ENCODE peak calls at places on chromosomes 6 and 20, in nine cellular contexts. I, U, S, R, J, T, M, X and P are unnamed samples.
A peak's percentile ranks its signal among the peaks of the same experiment; 100 is the strongest.

GRCh38 chr6:127341471-127342202 is 1.8 kb downstream of the ECHDC1 start:
- DNase-seq in I (no peak), U (peak; percentile 21), S (no peak), R (no peak), J (no peak), T (no peak), M (no peak), X (no peak), P (no peak)

GRCh38 chr6:140711019-140711613 is 1336.7 kb upstream of the CITED2 start:
- DNase-seq in I (no peak), U (peak; percentile 72), S (no peak), R (no peak), J (no peak), T (no peak), M (no peak), X (no peak), P (no peak)

GRCh38 chr6:5663256-5663655 is 343.5 kb downstream of the NRN1 start:
- DNase-seq in I (no peak), U (no peak), S (no peak), R (no peak), J (no peak), T (no peak), M (no peak), X (no peak), P (no peak)

GRCh38 chr20:56515657-56516381 is 8.7 kb upstream of the FAM209A start:
- DNase-seq in I (no peak), U (peak; percentile 16), S (no peak), R (no peak), J (no peak), T (no peak), M (no peak), X (no peak), P (no peak)

GRCh38 chr6:168283686-168284025 is 35.9 kb downstream of the DACT2 start:
- DNase-seq in I (no peak), U (no peak), S (no peak), R (no peak), J (no peak), T (no peak), M (no peak), X (peak; percentile 52), P (no peak)

GRCh38 chr6:48098923-48099322 is 12.1 kb downstream of the PTCHD4 start:
- DNase-seq in I (no peak), U (no peak), S (no peak), R (no peak), J (no peak), T (no peak), M (no peak), X (no peak), P (no peak)

GRCh38 chr20:408843-409696 is 971 bp downstream of the RBCK1 start:
- DNase-seq in I (peak; percentile 18), U (peak; percentile 23), S (no peak), R (no peak), J (no peak), T (no peak), M (no peak), X (no peak), P (no peak)

GRCh38 chr6:41453232-41453631 is 92.9 kb upstream of the FOXP4 start:
- DNase-seq in I (no peak), U (no peak), S (no peak), R (no peak), J (no peak), T (no peak), M (no peak), X (no peak), P (no peak)

GRCh38 chr6:105449756-105450390 is 47.0 kb upstream of the PREP start:
- DNase-seq in I (no peak), U (no peak), S (no peak), R (no peak), J (no peak), T (no peak), M (no peak), X (no peak), P (no peak)

GRCh38 chr6:119079288-119079809 is 885 bp upstream of the FAM184A start:
- DNase-seq in I (no peak), U (no peak), S (no peak), R (no peak), J (no peak), T (no peak), M (no peak), X (no peak), P (no peak)

GRCh38 chr6:169075211-169075621 is 178.4 kb downstream of the THBS2 start:
- DNase-seq in I (no peak), U (no peak), S (no peak), R (no peak), J (no peak), T (no peak), M (peak; percentile 59), X (peak; percentile 97), P (no peak)

GRCh38 chr6:36755435-36756348 is 58.1 kb downstream of the RAB44 start:
- DNase-seq in I (peak; percentile 79), U (peak; percentile 43), S (peak; percentile 37), R (no peak), J (no peak), T (no peak), M (no peak), X (no peak), P (no peak)

GRCh38 chr6:5707646-5708045 is 299.1 kb downstream of the NRN1 start:
- DNase-seq in I (no peak), U (no peak), S (no peak), R (no peak), J (no peak), T (no peak), M (no peak), X (no peak), P (no peak)

GRCh38 chr6:37648465-37649330 is 49.0 kb downstream of the MDGA1 start:
- DNase-seq in I (peak; percentile 34), U (no peak), S (no peak), R (peak; percentile 98), J (no peak), T (no peak), M (no peak), X (no peak), P (no peak)

GRCh38 chr20:40499416-40499815 is 189.6 kb downstream of the MAFB start:
- DNase-seq in I (no peak), U (no peak), S (no peak), R (no peak), J (no peak), T (no peak), M (no peak), X (no peak), P (no peak)

GRCh38 chr6:27293436-27294152 is 18.5 kb downstream of the POM121L2 start:
- DNase-seq in I (no peak), U (no peak), S (no peak), R (no peak), J (peak; percentile 48), T (peak; percentile 61), M (no peak), X (no peak), P (peak; percentile 56)

GRCh38 chr6:81838031-81838430 is 85.5 kb upstream of the TENT5A start:
- DNase-seq in I (no peak), U (no peak), S (no peak), R (no peak), J (no peak), T (no peak), M (no peak), X (no peak), P (no peak)

GRCh38 chr20:53672484-53673129 is 79.0 kb upstream of the ZNF217 start:
- DNase-seq in I (no peak), U (no peak), S (no peak), R (no peak), J (peak; percentile 54), T (no peak), M (no peak), X (no peak), P (no peak)

GRCh38 chr6:147207351-147207750 is 3.1 kb downstream of the STXBP5 start:
- DNase-seq in I (no peak), U (no peak), S (no peak), R (no peak), J (no peak), T (no peak), M (no peak), X (no peak), P (no peak)

GRCh38 chr6:15741405-15741804 is 78.6 kb upstream of the DTNBP1 start:
- DNase-seq in I (no peak), U (no peak), S (no peak), R (no peak), J (no peak), T (no peak), M (no peak), X (no peak), P (no peak)

GRCh38 chr6:854405-855073 is 161.6 kb upstream of the EXOC2 start:
- DNase-seq in I (no peak), U (no peak), S (no peak), R (no peak), J (no peak), T (no peak), M (no peak), X (no peak), P (peak; percentile 26)

GRCh38 chr20:3092611-3093379 is 8.3 kb upstream of the AVP start:
- DNase-seq in I (peak; percentile 40), U (peak; percentile 88), S (no peak), R (peak; percentile 90), J (no peak), T (no peak), M (peak; percentile 41), X (no peak), P (no peak)

GRCh38 chr6:20217900-20218299 is 5.6 kb upstream of the MBOAT1 start:
- DNase-seq in I (no peak), U (no peak), S (no peak), R (no peak), J (no peak), T (no peak), M (no peak), X (no peak), P (no peak)

GRCh38 chr6:43628392-43629103 is 516 bp downstream of the GTPBP2 start:
- DNase-seq in I (peak; percentile 56), U (peak; percentile 48), S (peak; percentile 32), R (peak; percentile 89), J (peak; percentile 50), T (peak; percentile 41), M (peak; percentile 60), X (peak; percentile 83), P (no peak)

GRCh38 chr6:36079596-36079995 is 50.7 kb upstream of the MAPK13 start:
- DNase-seq in I (no peak), U (no peak), S (no peak), R (no peak), J (no peak), T (no peak), M (no peak), X (no peak), P (no peak)

GRCh38 chr6:52537001-52537753 is 39.7 kb downstream of the TRAM2 start:
- DNase-seq in I (no peak), U (peak; percentile 62), S (no peak), R (no peak), J (no peak), T (no peak), M (no peak), X (no peak), P (no peak)

GRCh38 chr6:119148102-119148824 is 69.8 kb upstream of the FAM184A start:
- DNase-seq in I (peak; percentile 11), U (peak; percentile 73), S (no peak), R (peak; percentile 63), J (peak; percentile 64), T (peak; percentile 60), M (no peak), X (no peak), P (peak; percentile 77)

GRCh38 chr6:140344149-140344913 is 969.9 kb upstream of the CITED2 start:
- DNase-seq in I (no peak), U (no peak), S (no peak), R (no peak), J (no peak), T (no peak), M (no peak), X (no peak), P (no peak)

GRCh38 chr6:149566372-149567193 is at the start of gene GINM1:
- DNase-seq in I (no peak), U (peak; percentile 61), S (peak; percentile 41), R (peak; percentile 84), J (peak; percentile 33), T (peak; percentile 67), M (peak; percentile 53), X (peak; percentile 77), P (no peak)

GRCh38 chr6:43977404-43978111 is 149.7 kb downstream of the MRPL14 start:
- DNase-seq in I (no peak), U (peak; percentile 43), S (no peak), R (peak; percentile 17), J (no peak), T (no peak), M (no peak), X (no peak), P (no peak)

GRCh38 chr20:891121-892080 is 24.7 kb downstream of the ANGPT4 start:
- DNase-seq in I (no peak), U (peak; percentile 30), S (no peak), R (no peak), J (no peak), T (no peak), M (peak; percentile 71), X (peak; percentile 72), P (no peak)